ENCODE peak calls at places on chromosomes 11 and 22, in seven cellular contexts. One of them, this sample, is unnamed.

GRCh38 chr22:41401781-41402648 is 20.3 kb downstream of the TEF start:
- DNase-seq in stimulated activated CD4-positive, alpha-beta T cell treated with anti-CD3 and anti-CD28 coated beads, Interleukin-1b, Interleukin-23, amount 100 ng/mL, for 4 hours: no peak
- DNase-seq in nucleus accumbens: peak; percentile 85
- DNase-seq in DMS53: peak; percentile 88
- DNase-seq in activated naive CD8-positive, alpha-beta T cell treated with anti-CD3 and anti-CD28 coated beads for 36 hours: no peak
- DNase-seq in ELR: peak; percentile 37
- DNase-seq in right atrium auricular region: peak; percentile 77
- DNase-seq in this sample: peak; percentile 88

GRCh38 chr22:40583058-40583741 is 53.3 kb downstream of the MRTFA start:
- DNase-seq in stimulated activated CD4-positive, alpha-beta T cell treated with anti-CD3 and anti-CD28 coated beads, Interleukin-1b, Interleukin-23, amount 100 ng/mL, for 4 hours: no peak
- DNase-seq in nucleus accumbens: no peak
- DNase-seq in DMS53: no peak
- DNase-seq in activated naive CD8-positive, alpha-beta T cell treated with anti-CD3 and anti-CD28 coated beads for 36 hours: no peak
- DNase-seq in ELR: no peak
- DNase-seq in right atrium auricular region: no peak
- DNase-seq in this sample: no peak

GRCh38 chr11:61973603-61974162 is 6.2 kb upstream of the FTH1 start:
- DNase-seq in stimulated activated CD4-positive, alpha-beta T cell treated with anti-CD3 and anti-CD28 coated beads, Interleukin-1b, Interleukin-23, amount 100 ng/mL, for 4 hours: no peak
- DNase-seq in nucleus accumbens: no peak
- DNase-seq in DMS53: no peak
- DNase-seq in activated naive CD8-positive, alpha-beta T cell treated with anti-CD3 and anti-CD28 coated beads for 36 hours: no peak
- DNase-seq in ELR: no peak
- DNase-seq in right atrium auricular region: no peak
- DNase-seq in this sample: no peak

GRCh38 chr11:80103149-80103859 is 662.5 kb upstream of the TENM4 start:
- DNase-seq in stimulated activated CD4-positive, alpha-beta T cell treated with anti-CD3 and anti-CD28 coated beads, Interleukin-1b, Interleukin-23, amount 100 ng/mL, for 4 hours: no peak
- DNase-seq in nucleus accumbens: no peak
- DNase-seq in DMS53: peak; percentile 75
- DNase-seq in activated naive CD8-positive, alpha-beta T cell treated with anti-CD3 and anti-CD28 coated beads for 36 hours: no peak
- DNase-seq in ELR: peak; percentile 95
- DNase-seq in right atrium auricular region: no peak
- DNase-seq in this sample: no peak

GRCh38 chr22:44616882-44617655 is 84.9 kb upstream of the PRR5 start:
- DNase-seq in stimulated activated CD4-positive, alpha-beta T cell treated with anti-CD3 and anti-CD28 coated beads, Interleukin-1b, Interleukin-23, amount 100 ng/mL, for 4 hours: no peak
- DNase-seq in nucleus accumbens: no peak
- DNase-seq in DMS53: peak; percentile 39
- DNase-seq in activated naive CD8-positive, alpha-beta T cell treated with anti-CD3 and anti-CD28 coated beads for 36 hours: no peak
- DNase-seq in ELR: no peak
- DNase-seq in right atrium auricular region: no peak
- DNase-seq in this sample: no peak

GRCh38 chr11:95904009-95904650 is 19.8 kb downstream of the MTMR2 start:
- DNase-seq in stimulated activated CD4-positive, alpha-beta T cell treated with anti-CD3 and anti-CD28 coated beads, Interleukin-1b, Interleukin-23, amount 100 ng/mL, for 4 hours: no peak
- DNase-seq in nucleus accumbens: no peak
- DNase-seq in DMS53: no peak
- DNase-seq in activated naive CD8-positive, alpha-beta T cell treated with anti-CD3 and anti-CD28 coated beads for 36 hours: no peak
- DNase-seq in ELR: no peak
- DNase-seq in right atrium auricular region: no peak
- DNase-seq in this sample: no peak

GRCh38 chr22:39208013-39208680 is 36.6 kb downstream of the PDGFB start:
- DNase-seq in stimulated activated CD4-positive, alpha-beta T cell treated with anti-CD3 and anti-CD28 coated beads, Interleukin-1b, Interleukin-23, amount 100 ng/mL, for 4 hours: no peak
- DNase-seq in nucleus accumbens: no peak
- DNase-seq in DMS53: peak; percentile 56
- DNase-seq in activated naive CD8-positive, alpha-beta T cell treated with anti-CD3 and anti-CD28 coated beads for 36 hours: no peak
- DNase-seq in ELR: no peak
- DNase-seq in right atrium auricular region: no peak
- DNase-seq in this sample: peak; percentile 58

GRCh38 chr11:108857382-108857781 is 192.5 kb downstream of the DDX10 start:
- DNase-seq in stimulated activated CD4-positive, alpha-beta T cell treated with anti-CD3 and anti-CD28 coated beads, Interleukin-1b, Interleukin-23, amount 100 ng/mL, for 4 hours: no peak
- DNase-seq in nucleus accumbens: no peak
- DNase-seq in DMS53: no peak
- DNase-seq in activated naive CD8-positive, alpha-beta T cell treated with anti-CD3 and anti-CD28 coated beads for 36 hours: no peak
- DNase-seq in ELR: no peak
- DNase-seq in right atrium auricular region: peak; percentile 58
- DNase-seq in this sample: no peak

GRCh38 chr11:93585758-93586157 is 42.6 kb upstream of the SMCO4 start:
- DNase-seq in stimulated activated CD4-positive, alpha-beta T cell treated with anti-CD3 and anti-CD28 coated beads, Interleukin-1b, Interleukin-23, amount 100 ng/mL, for 4 hours: no peak
- DNase-seq in nucleus accumbens: no peak
- DNase-seq in DMS53: peak; percentile 39
- DNase-seq in activated naive CD8-positive, alpha-beta T cell treated with anti-CD3 and anti-CD28 coated beads for 36 hours: no peak
- DNase-seq in ELR: peak; percentile 41
- DNase-seq in right atrium auricular region: no peak
- DNase-seq in this sample: no peak

GRCh38 chr11:47412152-47412746 is 3.9 kb downstream of the SLC39A13 start:
- DNase-seq in stimulated activated CD4-positive, alpha-beta T cell treated with anti-CD3 and anti-CD28 coated beads, Interleukin-1b, Interleukin-23, amount 100 ng/mL, for 4 hours: peak; percentile 57
- DNase-seq in nucleus accumbens: no peak
- DNase-seq in DMS53: peak; percentile 64
- DNase-seq in activated naive CD8-positive, alpha-beta T cell treated with anti-CD3 and anti-CD28 coated beads for 36 hours: peak; percentile 60
- DNase-seq in ELR: peak; percentile 64
- DNase-seq in right atrium auricular region: no peak
- DNase-seq in this sample: no peak

GRCh38 chr22:45329536-45329936 is 19.8 kb downstream of the FAM118A start:
- DNase-seq in stimulated activated CD4-positive, alpha-beta T cell treated with anti-CD3 and anti-CD28 coated beads, Interleukin-1b, Interleukin-23, amount 100 ng/mL, for 4 hours: no peak
- DNase-seq in nucleus accumbens: no peak
- DNase-seq in DMS53: no peak
- DNase-seq in activated naive CD8-positive, alpha-beta T cell treated with anti-CD3 and anti-CD28 coated beads for 36 hours: no peak
- DNase-seq in ELR: no peak
- DNase-seq in right atrium auricular region: no peak
- DNase-seq in this sample: no peak

GRCh38 chr11:37755526-37755925 is 1157.5 kb upstream of the RAG2 start:
- DNase-seq in stimulated activated CD4-positive, alpha-beta T cell treated with anti-CD3 and anti-CD28 coated beads, Interleukin-1b, Interleukin-23, amount 100 ng/mL, for 4 hours: no peak
- DNase-seq in nucleus accumbens: no peak
- DNase-seq in DMS53: no peak
- DNase-seq in activated naive CD8-positive, alpha-beta T cell treated with anti-CD3 and anti-CD28 coated beads for 36 hours: no peak
- DNase-seq in ELR: no peak
- DNase-seq in right atrium auricular region: no peak
- DNase-seq in this sample: no peak

GRCh38 chr11:64284962-64285884 is at the start of gene GPR137:
- DNase-seq in stimulated activated CD4-positive, alpha-beta T cell treated with anti-CD3 and anti-CD28 coated beads, Interleukin-1b, Interleukin-23, amount 100 ng/mL, for 4 hours: peak; percentile 91
- DNase-seq in nucleus accumbens: peak; percentile 93
- DNase-seq in DMS53: peak; percentile 89
- DNase-seq in activated naive CD8-positive, alpha-beta T cell treated with anti-CD3 and anti-CD28 coated beads for 36 hours: peak; percentile 91
- DNase-seq in ELR: peak; percentile 80
- DNase-seq in right atrium auricular region: peak; percentile 83
- DNase-seq in this sample: peak; percentile 91

GRCh38 chr22:47116426-47117341 is 354.2 kb downstream of the TBC1D22A start:
- DNase-seq in stimulated activated CD4-positive, alpha-beta T cell treated with anti-CD3 and anti-CD28 coated beads, Interleukin-1b, Interleukin-23, amount 100 ng/mL, for 4 hours: no peak
- DNase-seq in nucleus accumbens: no peak
- DNase-seq in DMS53: no peak
- DNase-seq in activated naive CD8-positive, alpha-beta T cell treated with anti-CD3 and anti-CD28 coated beads for 36 hours: no peak
- DNase-seq in ELR: no peak
- DNase-seq in right atrium auricular region: no peak
- DNase-seq in this sample: no peak

GRCh38 chr11:44568706-44569473 is 3.4 kb downstream of the CD82 start:
- DNase-seq in stimulated activated CD4-positive, alpha-beta T cell treated with anti-CD3 and anti-CD28 coated beads, Interleukin-1b, Interleukin-23, amount 100 ng/mL, for 4 hours: peak; percentile 77
- DNase-seq in nucleus accumbens: no peak
- DNase-seq in DMS53: peak; percentile 64
- DNase-seq in activated naive CD8-positive, alpha-beta T cell treated with anti-CD3 and anti-CD28 coated beads for 36 hours: peak; percentile 90
- DNase-seq in ELR: peak; percentile 95
- DNase-seq in right atrium auricular region: peak; percentile 91
- DNase-seq in this sample: peak; percentile 89

GRCh38 chr11:112748713-112749481 is 212.3 kb upstream of the NCAM1 start:
- DNase-seq in stimulated activated CD4-positive, alpha-beta T cell treated with anti-CD3 and anti-CD28 coated beads, Interleukin-1b, Interleukin-23, amount 100 ng/mL, for 4 hours: no peak
- DNase-seq in nucleus accumbens: no peak
- DNase-seq in DMS53: no peak
- DNase-seq in activated naive CD8-positive, alpha-beta T cell treated with anti-CD3 and anti-CD28 coated beads for 36 hours: no peak
- DNase-seq in ELR: no peak
- DNase-seq in right atrium auricular region: no peak
- DNase-seq in this sample: no peak

GRCh38 chr11:1192741-1193325 is 30.0 kb upstream of the MUC5B start:
- DNase-seq in stimulated activated CD4-positive, alpha-beta T cell treated with anti-CD3 and anti-CD28 coated beads, Interleukin-1b, Interleukin-23, amount 100 ng/mL, for 4 hours: no peak
- DNase-seq in nucleus accumbens: no peak
- DNase-seq in DMS53: no peak
- DNase-seq in activated naive CD8-positive, alpha-beta T cell treated with anti-CD3 and anti-CD28 coated beads for 36 hours: no peak
- DNase-seq in ELR: no peak
- DNase-seq in right atrium auricular region: no peak
- DNase-seq in this sample: peak; percentile 59

GRCh38 chr11:16193897-16194381 is 162.4 kb downstream of the SOX6 start:
- DNase-seq in stimulated activated CD4-positive, alpha-beta T cell treated with anti-CD3 and anti-CD28 coated beads, Interleukin-1b, Interleukin-23, amount 100 ng/mL, for 4 hours: no peak
- DNase-seq in nucleus accumbens: no peak
- DNase-seq in DMS53: no peak
- DNase-seq in activated naive CD8-positive, alpha-beta T cell treated with anti-CD3 and anti-CD28 coated beads for 36 hours: no peak
- DNase-seq in ELR: no peak
- DNase-seq in right atrium auricular region: no peak
- DNase-seq in this sample: no peak

GRCh38 chr22:48800036-48800885 is 1027.4 kb downstream of the BRD1 start:
- DNase-seq in stimulated activated CD4-positive, alpha-beta T cell treated with anti-CD3 and anti-CD28 coated beads, Interleukin-1b, Interleukin-23, amount 100 ng/mL, for 4 hours: no peak
- DNase-seq in nucleus accumbens: no peak
- DNase-seq in DMS53: no peak
- DNase-seq in activated naive CD8-positive, alpha-beta T cell treated with anti-CD3 and anti-CD28 coated beads for 36 hours: no peak
- DNase-seq in ELR: no peak
- DNase-seq in right atrium auricular region: no peak
- DNase-seq in this sample: peak; percentile 47

GRCh38 chr22:48238018-48238915 is 1475.8 kb downstream of the TBC1D22A start:
- DNase-seq in stimulated activated CD4-positive, alpha-beta T cell treated with anti-CD3 and anti-CD28 coated beads, Interleukin-1b, Interleukin-23, amount 100 ng/mL, for 4 hours: no peak
- DNase-seq in nucleus accumbens: no peak
- DNase-seq in DMS53: no peak
- DNase-seq in activated naive CD8-positive, alpha-beta T cell treated with anti-CD3 and anti-CD28 coated beads for 36 hours: no peak
- DNase-seq in ELR: no peak
- DNase-seq in right atrium auricular region: peak; percentile 50
- DNase-seq in this sample: peak; percentile 56

GRCh38 chr11:106395716-106396349 is 318.4 kb downstream of the AASDHPPT start:
- DNase-seq in stimulated activated CD4-positive, alpha-beta T cell treated with anti-CD3 and anti-CD28 coated beads, Interleukin-1b, Interleukin-23, amount 100 ng/mL, for 4 hours: no peak
- DNase-seq in nucleus accumbens: no peak
- DNase-seq in DMS53: peak; percentile 54
- DNase-seq in activated naive CD8-positive, alpha-beta T cell treated with anti-CD3 and anti-CD28 coated beads for 36 hours: no peak
- DNase-seq in ELR: peak; percentile 31
- DNase-seq in right atrium auricular region: no peak
- DNase-seq in this sample: no peak

GRCh38 chr11:96012086-96012824 is 88.3 kb upstream of the MTMR2 start:
- DNase-seq in stimulated activated CD4-positive, alpha-beta T cell treated with anti-CD3 and anti-CD28 coated beads, Interleukin-1b, Interleukin-23, amount 100 ng/mL, for 4 hours: no peak
- DNase-seq in nucleus accumbens: peak; percentile 57
- DNase-seq in DMS53: peak; percentile 99
- DNase-seq in activated naive CD8-positive, alpha-beta T cell treated with anti-CD3 and anti-CD28 coated beads for 36 hours: peak; percentile 43
- DNase-seq in ELR: peak; percentile 33
- DNase-seq in right atrium auricular region: peak; percentile 69
- DNase-seq in this sample: no peak

GRCh38 chr11:79794057-79794456 is 353.2 kb upstream of the TENM4 start:
- DNase-seq in stimulated activated CD4-positive, alpha-beta T cell treated with anti-CD3 and anti-CD28 coated beads, Interleukin-1b, Interleukin-23, amount 100 ng/mL, for 4 hours: no peak
- DNase-seq in nucleus accumbens: no peak
- DNase-seq in DMS53: peak; percentile 47
- DNase-seq in activated naive CD8-positive, alpha-beta T cell treated with anti-CD3 and anti-CD28 coated beads for 36 hours: no peak
- DNase-seq in ELR: no peak
- DNase-seq in right atrium auricular region: no peak
- DNase-seq in this sample: no peak

GRCh38 chr22:41567452-41567768 is 6.6 kb downstream of the CSDC2 start:
- DNase-seq in stimulated activated CD4-positive, alpha-beta T cell treated with anti-CD3 and anti-CD28 coated beads, Interleukin-1b, Interleukin-23, amount 100 ng/mL, for 4 hours: no peak
- DNase-seq in nucleus accumbens: no peak
- DNase-seq in DMS53: no peak
- DNase-seq in activated naive CD8-positive, alpha-beta T cell treated with anti-CD3 and anti-CD28 coated beads for 36 hours: no peak
- DNase-seq in ELR: no peak
- DNase-seq in right atrium auricular region: no peak
- DNase-seq in this sample: no peak

GRCh38 chr11:32987851-32988250 is 27.8 kb upstream of the DEPDC7 start:
- DNase-seq in stimulated activated CD4-positive, alpha-beta T cell treated with anti-CD3 and anti-CD28 coated beads, Interleukin-1b, Interleukin-23, amount 100 ng/mL, for 4 hours: no peak
- DNase-seq in nucleus accumbens: no peak
- DNase-seq in DMS53: no peak
- DNase-seq in activated naive CD8-positive, alpha-beta T cell treated with anti-CD3 and anti-CD28 coated beads for 36 hours: no peak
- DNase-seq in ELR: no peak
- DNase-seq in right atrium auricular region: no peak
- DNase-seq in this sample: no peak